ENCODE peak calls at places on chromosomes 6 and 20, in nine cellular contexts. X, D, N, T, K, P, M, R and O are unnamed samples.

GRCh38 chr6:55886185-55886836 is 10.9 kb upstream of the BMP5 start:
- DNase-seq in X (no peak), D (peak), N (no peak), T (no peak), K (no peak), P (no peak), M (peak), R (peak), O (no peak)

GRCh38 chr20:9610665-9611064 is 96.3 kb downstream of the LAMP5 start:
- DNase-seq in X (no peak), D (no peak), N (no peak), T (no peak), K (no peak), P (no peak), M (no peak), R (no peak), O (no peak)

GRCh38 chr6:36387440-36388303 is at the start of gene ETV7:
- DNase-seq in X (no peak), D (no peak), N (no peak), T (no peak), K (no peak), P (peak), M (peak), R (peak), O (peak)

GRCh38 chr6:116309657-116310056 is 29.9 kb upstream of the TSPYL1 start:
- DNase-seq in X (no peak), D (no peak), N (no peak), T (no peak), K (no peak), P (no peak), M (no peak), R (no peak), O (no peak)

GRCh38 chr6:153032255-153032882 is 29.9 kb upstream of the MTRF1L start:
- DNase-seq in X (peak), D (peak), N (no peak), T (no peak), K (no peak), P (no peak), M (peak), R (peak), O (no peak)

GRCh38 chr6:108968746-108969316 is 120.6 kb downstream of the ARMC2 start:
- DNase-seq in X (no peak), D (no peak), N (no peak), T (no peak), K (no peak), P (no peak), M (no peak), R (no peak), O (no peak)

GRCh38 chr6:7062445-7063162 is 45.2 kb upstream of the RREB1 start:
- DNase-seq in X (no peak), D (no peak), N (no peak), T (no peak), K (no peak), P (peak), M (peak), R (no peak), O (no peak)

GRCh38 chr6:31663087-31663960 is 1.5 kb downstream of the GPANK1 start:
- DNase-seq in X (no peak), D (no peak), N (no peak), T (no peak), K (no peak), P (no peak), M (no peak), R (peak), O (no peak)

GRCh38 chr20:53794529-53795115 is 201.0 kb upstream of the ZNF217 start:
- DNase-seq in X (peak), D (peak), N (no peak), T (no peak), K (no peak), P (no peak), M (no peak), R (no peak), O (no peak)

GRCh38 chr6:68572525-68572924 is 62.6 kb upstream of the ADGRB3 start:
- DNase-seq in X (no peak), D (peak), N (no peak), T (peak), K (peak), P (no peak), M (no peak), R (peak), O (no peak)

GRCh38 chr6:35892482-35892881 is 28.4 kb downstream of the SRPK1 start:
- DNase-seq in X (no peak), D (no peak), N (no peak), T (no peak), K (no peak), P (no peak), M (no peak), R (no peak), O (no peak)

GRCh38 chr6:170135821-170136471 is 154.9 kb downstream of the DLL1 start:
- DNase-seq in X (no peak), D (no peak), N (no peak), T (no peak), K (no peak), P (no peak), M (no peak), R (no peak), O (no peak)

GRCh38 chr6:10441004-10441654 is 26.3 kb upstream of the TFAP2A start:
- DNase-seq in X (peak), D (peak), N (no peak), T (no peak), K (no peak), P (no peak), M (no peak), R (peak), O (no peak)